ENCODE peak calls at places on chromosomes 5 and 9, in four cellular contexts. One of them, this sample, is unnamed.

GRCh38 chr5:19369048-19369447 is 619.0 kb downstream of the CDH18 start:
- DNase-seq in HepG2: no peak
- DNase-seq in A549: no peak
- DNase-seq in WTC11: no peak
- DNase-seq in this sample: no peak

GRCh38 chr9:115142502-115143265 is 24.7 kb upstream of the TNC start:
- DNase-seq in HepG2: no peak
- DNase-seq in WTC11: no peak
- DNase-seq in A549: no peak
- DNase-seq in this sample: no peak

GRCh38 chr9:37903581-37903830 is 421 bp downstream of the SLC25A51 start:
- DNase-seq in A549: no peak
- DNase-seq in HepG2: no peak
- DNase-seq in WTC11: peak
- DNase-seq in this sample: no peak

GRCh38 chr9:83424831-83425230 is 113.4 kb downstream of the FRMD3 start:
- DNase-seq in HepG2: no peak
- DNase-seq in WTC11: no peak
- DNase-seq in A549: no peak
- DNase-seq in this sample: no peak

GRCh38 chr5:14267166-14267838 is 124.2 kb downstream of the TRIO start:
- DNase-seq in WTC11: no peak
- DNase-seq in HepG2: peak
- DNase-seq in A549: peak
- DNase-seq in this sample: peak

GRCh38 chr9:116058421-116058820 is 95.2 kb upstream of the PAPPA start:
- DNase-seq in HepG2: no peak
- DNase-seq in WTC11: no peak
- DNase-seq in A549: peak
- DNase-seq in this sample: no peak

GRCh38 chr5:179315356-179315890 is 29.8 kb downstream of the ADAMTS2 start:
- DNase-seq in WTC11: peak
- DNase-seq in HepG2: no peak
- DNase-seq in A549: no peak
- DNase-seq in this sample: no peak

GRCh38 chr5:25419684-25420083 is 774.9 kb upstream of the CDH10 start:
- DNase-seq in WTC11: no peak
- DNase-seq in A549: no peak
- DNase-seq in HepG2: no peak
- DNase-seq in this sample: no peak

GRCh38 chr5:140108093-140109049 is 5.5 kb upstream of the PURA start:
- DNase-seq in WTC11: peak
- DNase-seq in HepG2: no peak
- DNase-seq in A549: no peak
- DNase-seq in this sample: no peak

GRCh38 chr5:149289307-149289706 is 17.6 kb downstream of the AFAP1L1 start:
- DNase-seq in HepG2: no peak
- DNase-seq in A549: no peak
- DNase-seq in WTC11: no peak
- DNase-seq in this sample: no peak

GRCh38 chr5:74056789-74057164 is 430.8 kb downstream of the ARHGEF28 start:
- DNase-seq in A549: peak
- DNase-seq in HepG2: peak
- DNase-seq in WTC11: peak
- DNase-seq in this sample: peak

GRCh38 chr9:17246770-17247169 is 111.9 kb downstream of the CNTLN start:
- DNase-seq in HepG2: no peak
- DNase-seq in WTC11: no peak
- DNase-seq in A549: no peak
- DNase-seq in this sample: no peak

GRCh38 chr5:1950708-1951103 is 68.0 kb upstream of the IRX4 start:
- DNase-seq in WTC11: no peak
- DNase-seq in HepG2: no peak
- DNase-seq in A549: peak
- DNase-seq in this sample: no peak

GRCh38 chr9:109310486-109310901 is 10.4 kb downstream of the EPB41L4B start:
- DNase-seq in A549: no peak
- DNase-seq in WTC11: no peak
- DNase-seq in HepG2: no peak
- DNase-seq in this sample: no peak

GRCh38 chr9:98006127-98006796 is 23.1 kb downstream of the ANP32B start:
- DNase-seq in WTC11: no peak
- DNase-seq in HepG2: no peak
- DNase-seq in A549: no peak
- DNase-seq in this sample: no peak

GRCh38 chr5:116944171-116944570 is 369.5 kb upstream of the SEMA6A start:
- DNase-seq in A549: no peak
- DNase-seq in HepG2: peak
- DNase-seq in WTC11: peak
- DNase-seq in this sample: no peak

GRCh38 chr5:178223828-178224335 is 8.7 kb downstream of the PHYKPL start:
- DNase-seq in A549: no peak
- DNase-seq in HepG2: no peak
- DNase-seq in WTC11: peak
- DNase-seq in this sample: no peak
- TF ChIP-seq HMGXB4 in A549: no peak
- TF ChIP-seq HMGXB4 in HepG2: no peak
- TF ChIP-seq HMGXB4 in WTC11: no peak
- TF ChIP-seq HMGXB4 in this sample: no peak

DNA sequence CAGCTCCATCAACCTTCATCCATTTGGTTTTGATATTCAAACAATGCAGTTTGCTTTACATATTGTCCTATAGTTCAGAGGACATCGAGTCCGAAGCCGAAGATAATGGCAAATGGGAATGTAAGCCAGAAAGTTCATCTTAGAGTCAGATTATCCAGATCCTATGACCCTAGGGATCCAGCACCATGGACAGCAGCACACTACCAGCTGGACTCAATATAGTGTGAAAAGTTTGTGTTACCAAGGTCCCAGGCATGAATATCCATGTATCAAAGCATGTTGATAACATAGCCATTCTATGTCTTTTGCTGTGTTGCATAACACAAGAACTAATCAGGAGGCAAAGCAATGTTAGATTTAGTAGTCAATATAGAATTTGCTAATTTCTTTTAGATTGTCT is 46.3 kb downstream of the FSTL4 start:
- DNase-seq in HepG2: no peak
- DNase-seq in A549: peak
- DNase-seq in WTC11: peak
- DNase-seq in this sample: peak
- TF ChIP-seq HMGXB4 in HepG2: no peak
- TF ChIP-seq HMGXB4 in A549: no peak
- TF ChIP-seq HMGXB4 in WTC11: no peak
- TF ChIP-seq HMGXB4 in this sample: no peak

GRCh38 chr5:168364738-168365550 is 73.5 kb downstream of the WWC1 start:
- DNase-seq in HepG2: peak
- DNase-seq in A549: no peak
- DNase-seq in WTC11: peak
- DNase-seq in this sample: no peak

GRCh38 chr5:168366124-168366523 is 74.7 kb downstream of the WWC1 start:
- DNase-seq in WTC11: no peak
- DNase-seq in HepG2: no peak
- DNase-seq in A549: peak
- DNase-seq in this sample: no peak

GRCh38 chr5:168362097-168362885 is 70.8 kb downstream of the WWC1 start:
- DNase-seq in A549: no peak
- DNase-seq in HepG2: peak
- DNase-seq in WTC11: no peak
- DNase-seq in this sample: no peak

GRCh38 chr5:168365581-168366081 is 74.2 kb downstream of the WWC1 start:
- DNase-seq in HepG2: peak
- DNase-seq in WTC11: peak
- DNase-seq in A549: peak
- DNase-seq in this sample: no peak

GRCh38 chr5:168364151-168364661 is 72.8 kb downstream of the WWC1 start:
- DNase-seq in HepG2: no peak
- DNase-seq in WTC11: no peak
- DNase-seq in A549: no peak
- DNase-seq in this sample: no peak
- TF ChIP-seq HMGXB4 in HepG2: no peak
- TF ChIP-seq HMGXB4 in WTC11: no peak
- TF ChIP-seq HMGXB4 in A549: no peak
- TF ChIP-seq HMGXB4 in this sample: no peak

GRCh38 chr9:33082135-33082534 is 5.7 kb upstream of the SMU1 start:
- DNase-seq in HepG2: peak
- DNase-seq in A549: no peak
- DNase-seq in WTC11: no peak
- DNase-seq in this sample: no peak
- TF ChIP-seq HMGXB4 in HepG2: no peak
- TF ChIP-seq HMGXB4 in A549: no peak
- TF ChIP-seq HMGXB4 in WTC11: no peak
- TF ChIP-seq HMGXB4 in this sample: no peak

GRCh38 chr5:107840592-107840991 is 169.9 kb upstream of the EFNA5 start:
- DNase-seq in A549: no peak
- DNase-seq in HepG2: no peak
- DNase-seq in WTC11: no peak
- DNase-seq in this sample: no peak
- TF ChIP-seq HMGXB4 in A549: no peak
- TF ChIP-seq HMGXB4 in HepG2: no peak
- TF ChIP-seq HMGXB4 in WTC11: no peak
- TF ChIP-seq HMGXB4 in this sample: no peak